ENCODE peak calls at places on chromosomes 7 and 10, in ten cellular contexts. F is GM12864; U is KG1; Z is activated CD8-positive, alpha-beta memory T cell treated with anti-CD3 and anti-CD28 coated beads for 24 hours; T is Calu3; J is GM23248; C is nucleus accumbens; I is astrocyte of the spinal cord; P is SJSA1; X is NB4. L is an unnamed sample.

GRCh38 chr10:75610187-75610586 is 178.8 kb downstream of the LRMDA start:
- DNase-seq in F (no peak), U (no peak), Z (no peak), T (no peak), J (no peak), C (no peak), I (no peak), P (no peak), X (no peak), L (no peak)

GRCh38 chr7:135335628-135336139 is 102.0 kb downstream of the STRA8 start:
- DNase-seq in F (no peak), U (no peak), Z (peak), T (peak), J (peak), C (no peak), I (peak), P (peak), X (peak), L (peak)

GRCh38 chr10:112092529-112092928 is 91.0 kb downstream of the GPAM start:
- DNase-seq in F (no peak), U (no peak), Z (no peak), T (no peak), J (peak), C (no peak), I (no peak), P (no peak), X (no peak), L (no peak)

GRCh38 chr7:99409192-99409572 is 413 bp downstream of the BUD31 start:
- DNase-seq in F (no peak), U (no peak), Z (peak), T (no peak), J (peak), C (no peak), I (no peak), P (no peak), X (no peak), L (no peak)

GRCh38 chr7:100968031-100968430 is 1.3 kb upstream of the MUC12 start:
- DNase-seq in F (no peak), U (no peak), Z (no peak), T (no peak), J (no peak), C (no peak), I (no peak), P (no peak), X (no peak), L (no peak)

GRCh38 chr10:125001313-125002043 is 59.6 kb downstream of the ZRANB1 start:
- DNase-seq in F (no peak), U (no peak), Z (no peak), T (no peak), J (no peak), C (peak), I (no peak), P (no peak), X (no peak), L (no peak)

GRCh38 chr10:93445097-93445960 is 36.8 kb downstream of the MYOF start:
- DNase-seq in F (no peak), U (no peak), Z (no peak), T (peak), J (peak), C (no peak), I (peak), P (peak), X (no peak), L (peak)

GRCh38 chr7:40721344-40721949 is 586.6 kb downstream of the SUGCT start:
- DNase-seq in F (no peak), U (no peak), Z (no peak), T (no peak), J (no peak), C (no peak), I (no peak), P (no peak), X (no peak), L (no peak)

GRCh38 chr7:149330914-149331567 is 69.0 kb downstream of the ZNF783 start:
- DNase-seq in F (no peak), U (no peak), Z (no peak), T (no peak), J (no peak), C (no peak), I (no peak), P (no peak), X (peak), L (no peak)

GRCh38 chr10:32680803-32681557 is 235.0 kb downstream of the CCDC7 start:
- DNase-seq in F (no peak), U (no peak), Z (no peak), T (no peak), J (peak), C (no peak), I (peak), P (peak), X (no peak), L (no peak)